ENCODE peak calls at places on chromosomes 11 and 22, in four cellular contexts. M, E, P and N are unnamed samples.

GRCh38 chr11:105937331-105937730 is 84.7 kb downstream of the MSANTD4 start:
- DNase-seq in M (no peak), P (no peak), E (no peak), N (peak)

GRCh38 chr11:34652191-34652958 is 31.5 kb downstream of the EHF start:
- DNase-seq in P (no peak), M (no peak), E (no peak), N (peak)

GRCh38 chr11:41926339-41926738 is 466.9 kb upstream of the LRRC4C start:
- DNase-seq in E (no peak), P (no peak), M (no peak), N (no peak)

GRCh38 chr11:57456960-57457642 is 3.2 kb upstream of the RTN4RL2 start:
- DNase-seq in E (peak), M (peak), P (peak), N (peak)

GRCh38 chr11:102614485-102614884 is 10.6 kb downstream of the MMP20 start:
- DNase-seq in M (no peak), E (no peak), P (peak), N (no peak)

GRCh38 chr11:78940500-78941225 is 366.0 kb upstream of the NARS2 start:
- DNase-seq in P (peak), M (peak), E (peak), N (no peak)

GRCh38 chr11:121743285-121743684 is 290.5 kb upstream of the SORL1-AS1 start:
- DNase-seq in P (no peak), E (no peak), M (no peak), N (no peak)

GRCh38 chr22:29011200-29011867 is 50.3 kb downstream of the C22orf31 start:
- DNase-seq in P (no peak), M (no peak), E (no peak), N (no peak)

GRCh38 chr22:25206998-25207397 is 7.3 kb downstream of the CRYBB3 start:
- DNase-seq in E (no peak), P (no peak), M (no peak), N (no peak)

GRCh38 chr11:45108070-45109064 is 38.1 kb upstream of the PRDM11 start:
- DNase-seq in M (no peak), P (no peak), E (peak), N (no peak)

GRCh38 chr11:97972731-97973130 is 1048.0 kb upstream of the CNTN5 start:
- DNase-seq in E (no peak), P (no peak), M (no peak), N (no peak)

GRCh38 chr11:111922803-111923202 is 4.1 kb downstream of the C11orf52 start:
- DNase-seq in P (no peak), E (no peak), M (no peak), N (peak)

GRCh38 chr11:120601566-120601965 is 90.0 kb downstream of the GRIK4 start:
- DNase-seq in E (no peak), P (no peak), M (no peak), N (peak)

GRCh38 chr11:9362393-9362863 is 22.0 kb upstream of the IPO7 start:
- DNase-seq in E (no peak), M (peak), P (peak), N (no peak)

GRCh38 chr22:22157500-22157822 is 87.1 kb upstream of the VPREB1 start:
- DNase-seq in P (no peak), M (no peak), E (no peak), N (no peak)

GRCh38 chr11:36292311-36292722 is 3.1 kb upstream of the COMMD9 start:
- DNase-seq in M (no peak), E (peak), P (peak), N (peak)

GRCh38 chr22:39462443-39463147 is 5.8 kb downstream of the MGAT3 start:
- DNase-seq in E (no peak), M (peak), P (peak), N (no peak)

GRCh38 chr11:45644981-45645889 is 20.2 kb downstream of the CHST1 start:
- DNase-seq in E (peak), P (no peak), M (no peak), N (no peak)

GRCh38 chr11:65496304-65497140 is 2.3 kb upstream of the MALAT1 start:
- DNase-seq in P (no peak), M (no peak), E (no peak), N (peak)

GRCh38 chr22:39661842-39662676 is 91.5 kb downstream of the CACNA1I start:
- DNase-seq in M (peak), P (peak), E (peak), N (no peak)

GRCh38 chr11:79201637-79202347 is 239.0 kb downstream of the TENM4 start:
- DNase-seq in E (no peak), P (peak), M (no peak), N (no peak)

GRCh38 chr11:35348898-35349687 is 70.3 kb downstream of the SLC1A2 start:
- DNase-seq in E (no peak), P (no peak), M (no peak), N (no peak)

GRCh38 chr11:96134622-96135021 is 208.4 kb downstream of the MAML2 start:
- DNase-seq in P (peak), E (no peak), M (no peak), N (peak)

GRCh38 chr11:73313652-73314051 is 5.6 kb downstream of the ARHGEF17 start:
- DNase-seq in M (no peak), E (no peak), P (no peak), N (no peak)

GRCh38 chr11:1113405-1114201 is 38.9 kb downstream of the MUC2 start:
- DNase-seq in E (peak), M (no peak), P (no peak), N (no peak)

GRCh38 chr11:110065189-110065588 is 28.0 kb upstream of the ZC3H12C start:
- DNase-seq in E (no peak), M (no peak), P (peak), N (no peak)

GRCh38 chr11:103544874-103545273 is 435.6 kb downstream of the DYNC2H1 start:
- DNase-seq in E (no peak), M (no peak), P (no peak), N (no peak)

GRCh38 chr11:131064373-131064991 is 148.2 kb upstream of the SNX19 start:
- DNase-seq in P (peak), E (peak), M (peak), N (peak)

GRCh38 chr11:105862736-105863367 is 159.2 kb downstream of the MSANTD4 start:
- DNase-seq in P (peak), M (no peak), E (no peak), N (peak)

GRCh38 chr11:67233584-67234190 is 32.6 kb upstream of the GRK2 start:
- DNase-seq in M (no peak), P (no peak), E (no peak), N (no peak)

GRCh38 chr11:67240575-67241389 is 25.5 kb upstream of the GRK2 start:
- DNase-seq in M (peak), E (no peak), P (peak), N (peak)

GRCh38 chr11:67238894-67239794 is 27.1 kb upstream of the GRK2 start:
- DNase-seq in M (no peak), E (no peak), P (peak), N (peak)

GRCh38 chr11:67239795-67240574 is 26.3 kb upstream of the GRK2 start:
- DNase-seq in E (peak), P (peak), M (peak), N (peak)

DNA sequence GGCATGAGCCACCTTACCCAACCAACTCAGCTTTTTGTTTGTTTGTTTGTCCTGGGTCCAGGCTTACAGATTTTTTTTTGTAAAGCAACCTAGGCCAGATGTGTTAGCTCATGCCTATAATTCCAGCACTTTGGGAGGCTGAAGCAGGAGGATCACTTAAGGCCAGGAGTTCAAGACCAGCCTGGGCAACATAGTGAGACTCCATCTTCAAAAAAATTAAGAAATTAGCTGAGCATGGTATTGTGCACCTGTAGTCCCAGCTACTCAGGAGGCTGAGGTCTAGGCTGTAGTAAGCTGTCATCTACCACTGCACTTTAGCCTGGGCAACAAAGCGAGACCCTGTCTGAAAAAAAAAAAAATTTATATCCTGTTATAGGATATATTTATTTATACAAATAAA is 28.7 kb upstream of the GRK2 start:
- DNase-seq in M (no peak), E (no peak), P (no peak), N (no peak)
- H3K4me2 ChIP-seq in M (no peak), E (no peak), P (no peak), N (no peak)

DNA sequence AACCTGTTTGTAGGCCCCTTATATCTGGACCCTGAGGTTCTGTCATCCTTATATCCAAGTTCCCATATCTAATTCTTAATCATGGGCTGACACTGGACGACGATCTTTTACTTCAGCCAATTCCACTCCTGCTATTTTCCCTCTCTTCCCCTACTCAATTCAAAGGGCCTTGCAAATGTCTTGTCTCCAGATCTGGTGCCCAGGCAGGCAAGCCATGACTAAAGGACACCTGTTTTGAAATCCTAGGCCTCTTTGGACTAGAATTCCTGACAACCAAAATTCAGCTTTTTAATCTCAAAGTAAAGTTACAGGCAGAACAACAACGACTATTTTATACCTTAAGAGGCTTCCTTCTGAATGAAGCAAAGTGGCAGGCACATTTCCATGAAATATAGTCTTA is 963.4 kb downstream of the DLG2 start:
- DNase-seq in M (no peak), E (no peak), P (no peak), N (no peak)
- H3K56ac ChIP-seq in M (no peak), E (no peak), P (no peak), N (no peak)

GRCh38 chr11:2825886-2826678 is 59.5 kb downstream of the CDKN1C start:
- DNase-seq in M (no peak), E (no peak), P (peak), N (peak)
- H3K4me2 ChIP-seq in M (no peak), E (peak), P (no peak), N (peak)

GRCh38 chr22:48055185-48055584 is 1292.7 kb downstream of the TBC1D22A start:
- DNase-seq in P (no peak), E (no peak), M (no peak), N (no peak)
- H3K56ac ChIP-seq in P (no peak), E (peak), M (no peak), N (no peak)

GRCh38 chr11:60866911-60867870 is at the start of gene ZP1:
- DNase-seq in E (no peak), M (no peak), P (peak), N (no peak)
- H3K4me2 ChIP-seq in E (no peak), M (no peak), P (no peak), N (no peak)

GRCh38 chr11:18721576-18722292 is 4.3 kb downstream of the IGSF22 start:
- DNase-seq in P (peak), E (peak), M (peak), N (peak)

GRCh38 chr11:18722293-18722637 is 3.7 kb downstream of the IGSF22 start:
- DNase-seq in P (no peak), M (no peak), E (no peak), N (no peak)

GRCh38 chr11:18723991-18724390 is 2.0 kb downstream of the IGSF22 start:
- DNase-seq in E (no peak), P (no peak), M (no peak), N (no peak)

GRCh38 chr11:18720086-18720810 is 5.7 kb downstream of the IGSF22 start:
- DNase-seq in E (no peak), M (no peak), P (no peak), N (peak)

GRCh38 chr11:18720811-18721575 is 5.0 kb downstream of the IGSF22 start:
- DNase-seq in P (peak), M (peak), E (peak), N (peak)
- H3K56ac ChIP-seq in P (peak), M (no peak), E (no peak), N (no peak)

GRCh38 chr11:64001552-64002427 is 15.6 kb downstream of the OTUB1 start:
- DNase-seq in P (no peak), E (no peak), M (no peak), N (no peak)
- H3K4me2 ChIP-seq in P (no peak), E (no peak), M (no peak), N (no peak)

DNA sequence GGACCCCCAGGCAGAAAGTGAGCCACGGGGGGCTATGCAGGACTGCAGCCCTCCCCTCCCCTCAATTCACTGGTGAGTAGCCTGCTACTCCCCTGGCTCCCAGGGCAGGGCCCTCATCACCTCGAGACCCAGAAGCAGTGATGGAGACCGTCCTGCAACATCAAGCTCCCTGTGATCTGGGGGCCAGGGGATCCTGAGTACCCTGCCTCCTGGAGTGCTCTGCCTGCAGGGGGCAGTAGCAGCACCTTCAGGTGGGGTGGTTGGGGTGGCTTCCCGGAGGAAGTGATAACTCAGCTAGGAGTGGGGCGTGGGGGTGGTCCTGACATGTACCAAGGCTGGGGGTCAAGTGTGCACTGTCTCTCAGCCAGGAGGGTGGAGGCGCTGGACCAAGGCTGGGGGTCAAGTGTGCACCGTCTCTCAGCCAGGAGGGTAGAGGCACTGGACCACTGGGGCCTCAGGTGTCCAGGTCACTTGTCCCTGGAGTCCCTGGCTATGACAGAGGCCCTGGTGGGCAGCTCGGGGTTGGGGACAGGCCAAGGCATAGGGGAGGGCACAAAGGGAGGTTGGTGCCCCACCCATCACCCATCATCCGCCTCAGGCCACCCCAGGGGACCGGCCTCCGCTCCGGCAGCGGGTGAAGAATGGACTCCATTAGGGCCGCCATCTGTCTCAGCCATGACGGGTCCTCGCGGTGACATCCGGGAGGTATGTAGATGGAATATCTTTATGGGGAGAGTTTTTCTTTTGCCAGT is 9.4 kb downstream of the RTN4R start:
- DNase-seq in P (no peak), E (no peak), M (no peak), N (no peak)
- H3K56ac ChIP-seq in P (no peak), E (no peak), M (no peak), N (no peak)

GRCh38 chr22:43945632-43946390 is 9.4 kb upstream of the SAMM50 start:
- DNase-seq in M (peak), P (peak), E (peak), N (peak)
- H3K4me2 ChIP-seq in M (no peak), P (no peak), E (no peak), N (no peak)